ENCODE peak calls at places on chromosomes 6 and 20, in nine cellular contexts. E is Peyer's patch; P is naive thymus-derived CD4-positive, alpha-beta T cell; V is NCI-H1105 treated with DMSO at 0.1 percent for 48 hours; U is NCI-H2081; S is A673; H is astrocyte of the cerebellum; Q is WTC11; C is NCI-H1092. T is an unnamed sample.

GRCh38 chr6:132244744-132245143 is 156.5 kb downstream of the MOXD1 start:
- DNase-seq in P (no peak), H (no peak), C (no peak), U (no peak), V (no peak), Q (no peak), E (no peak), S (no peak), T (no peak)

GRCh38 chr6:140779341-140779740 is 1353.4 kb upstream of the GJE1 start:
- DNase-seq in V (no peak), U (no peak), Q (no peak), S (no peak), H (no peak), E (no peak), C (no peak), P (no peak), T (no peak)

GRCh38 chr6:29705389-29706231 is 17.6 kb upstream of the HLA-F start:
- DNase-seq in H (peak; percentile 15), V (peak; percentile 18), C (no peak), S (peak; percentile 63), U (peak; percentile 42), P (peak; percentile 41), Q (no peak), E (peak; percentile 59), T (no peak)

GRCh38 chr6:34246563-34247391 is 2.0 kb downstream of the SMIM29 start:
- DNase-seq in V (peak; percentile 41), S (peak; percentile 45), E (peak; percentile 73), P (no peak), U (peak; percentile 46), H (no peak), Q (peak; percentile 71), C (no peak), T (no peak)

GRCh38 chr6:137765044-137765443 is 102.0 kb upstream of the TNFAIP3 start:
- DNase-seq in C (no peak), E (no peak), H (no peak), U (no peak), V (no peak), P (no peak), S (no peak), Q (no peak), T (no peak)

GRCh38 chr6:4446982-4447381 is 311.6 kb upstream of the ECI2 start:
- DNase-seq in V (no peak), H (no peak), U (no peak), P (no peak), C (no peak), S (no peak), E (no peak), Q (no peak), T (no peak)

GRCh38 chr20:5000263-5001173 is 792 bp downstream of the SLC23A2 start:
- DNase-seq in H (no peak), Q (peak; percentile 41), E (peak; percentile 69), S (no peak), C (no peak), U (peak; percentile 59), P (peak; percentile 26), V (peak; percentile 48), T (no peak)

GRCh38 chr6:38528196-38528965 is 111.3 kb downstream of the BTBD9 start:
- DNase-seq in Q (no peak), U (no peak), V (no peak), E (no peak), H (peak; percentile 60), P (no peak), S (no peak), C (no peak), T (no peak)

GRCh38 chr20:12638633-12639360 is 370.0 kb upstream of the SPTLC3 start:
- DNase-seq in V (no peak), Q (no peak), E (no peak), U (no peak), P (no peak), S (no peak), C (no peak), H (no peak), T (no peak)

GRCh38 chr6:56477241-56477640 is 165.4 kb downstream of the DST start:
- DNase-seq in V (no peak), C (no peak), E (no peak), H (no peak), S (no peak), P (no peak), Q (no peak), U (no peak), T (no peak)

GRCh38 chr6:159871911-159872310 is 18.9 kb upstream of the MAS1 start:
- DNase-seq in C (no peak), Q (no peak), P (no peak), V (no peak), E (no peak), H (no peak), S (no peak), U (no peak), T (no peak)

GRCh38 chr20:50381771-50382593 is 128.2 kb upstream of the PTPN1 start:
- DNase-seq in C (no peak), H (no peak), P (peak; percentile 27), U (no peak), Q (no peak), E (peak; percentile 73), S (no peak), V (no peak), T (no peak)

GRCh38 chr20:37934634-37935010 is 31.7 kb downstream of the VSTM2L start:
- DNase-seq in V (no peak), E (no peak), C (no peak), U (no peak), P (no peak), H (no peak), Q (no peak), S (no peak), T (no peak)

GRCh38 chr20:55740076-55740475 is 265.2 kb downstream of the CBLN4 start:
- DNase-seq in C (no peak), V (no peak), P (no peak), S (no peak), Q (no peak), E (no peak), U (no peak), H (no peak), T (no peak)

GRCh38 chr20:63167918-63168520 is 47.9 kb downstream of the YTHDF1 start:
- DNase-seq in H (no peak), E (no peak), U (no peak), S (no peak), C (no peak), P (no peak), V (no peak), Q (no peak), T (no peak)

GRCh38 chr6:150567823-150568383 is 31.8 kb upstream of the PLEKHG1 start:
- DNase-seq in E (no peak), C (no peak), Q (no peak), H (no peak), S (peak; percentile 83), U (peak; percentile 27), V (no peak), P (no peak), T (no peak)

GRCh38 chr20:4809707-4810106 is 88.0 kb downstream of the PRND start:
- DNase-seq in P (peak; percentile 29), U (peak; percentile 7), V (peak; percentile 79), H (no peak), C (no peak), S (no peak), E (peak; percentile 77), Q (no peak), T (peak; percentile 29)

T was measured in NCI-H187 treated with DMSO at 0.1 percent for 48 hours.